ENCODE peak calls at places on chromosomes 5 and 9, in four cellular contexts. K is tibial nerve, H is fibroblast of lung, C is PC-3. O is an unnamed sample.

GRCh38 chr9:88992556-88992955 is 1.3 kb downstream of the S1PR3 start:
- DNase-seq in H (peak), K (no peak), C (no peak), O (no peak)

GRCh38 chr9:124658165-124659017 is 112.7 kb downstream of the NR6A1 start:
- DNase-seq in C (peak), H (peak), K (peak), O (peak)

GRCh38 chr5:53930457-53930856 is 370.0 kb downstream of the NDUFS4 start:
- DNase-seq in K (no peak), C (no peak), H (no peak), O (no peak)

GRCh38 chr9:70352356-70352755 is 62.1 kb downstream of the KLF9 start:
- DNase-seq in K (no peak), C (peak), H (peak), O (no peak)

GRCh38 chr5:137858223-137858916 is 9.3 kb upstream of the MYOT start:
- DNase-seq in C (no peak), H (peak), K (no peak), O (no peak)

GRCh38 chr5:145471831-145472616 is 363.1 kb downstream of the PRELID2 start:
- DNase-seq in H (no peak), K (no peak), C (peak), O (no peak)

GRCh38 chr5:90830058-90830457 is 271.5 kb downstream of the ADGRV1 start:
- DNase-seq in H (no peak), K (no peak), C (peak), O (peak)

GRCh38 chr5:132556511-132557424 is at the start of gene RAD50:
- DNase-seq in H (peak), K (peak), C (peak), O (peak)

GRCh38 chr9:122120672-122121071 is 27.6 kb upstream of the TTLL11 start:
- DNase-seq in K (no peak), C (no peak), H (no peak), O (no peak)

GRCh38 chr5:139488269-139488668 is 5.7 kb upstream of the STING1 start:
- DNase-seq in K (no peak), C (no peak), H (no peak), O (no peak)

GRCh38 chr5:14870347-14871083 is 1.1 kb downstream of the ANKH start:
- DNase-seq in C (peak), H (no peak), K (no peak), O (no peak)

GRCh38 chr9:91089405-91090131 is 272.1 kb downstream of the AUH start:
- DNase-seq in H (peak), K (no peak), C (peak), O (no peak)

GRCh38 chr9:133515615-133516255 is 9.0 kb downstream of the MYMK start:
- DNase-seq in C (no peak), K (no peak), H (no peak), O (no peak)

GRCh38 chr9:134341306-134341705 is 15.1 kb downstream of the RXRA start:
- DNase-seq in C (no peak), H (no peak), K (no peak), O (no peak)

GRCh38 chr5:107012371-107012770 is 658.4 kb downstream of the EFNA5 start:
- DNase-seq in C (peak), H (no peak), K (no peak), O (no peak)
- TF ChIP-seq CTCF in C (no peak), H (no peak), K (no peak), O (no peak)

DNA sequence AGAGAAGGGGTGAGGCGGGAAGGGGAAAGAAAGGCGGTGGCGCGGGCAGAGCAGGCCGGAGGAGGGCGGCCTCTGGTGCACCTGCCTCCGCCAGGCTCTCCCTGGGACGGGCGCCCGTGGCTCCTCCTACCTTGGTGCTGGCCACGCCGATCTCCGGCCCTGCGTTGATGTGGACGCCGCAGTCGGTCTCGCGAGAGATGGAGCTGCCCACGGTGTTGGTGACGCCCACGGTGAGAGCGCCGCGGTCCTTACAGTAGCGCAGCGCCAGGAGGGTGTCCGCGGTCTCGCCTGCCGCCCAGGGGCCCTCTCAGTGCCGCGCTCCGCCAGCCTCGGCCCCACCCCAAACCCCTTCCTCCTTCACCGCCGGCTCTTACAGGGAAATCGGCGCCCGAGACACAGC is 21.8 kb upstream of the MAPK9 start:
- DNase-seq in K (no peak), H (peak), C (peak), O (no peak)
- H3K4me3 ChIP-seq in K (no peak), H (no peak), C (peak), O (no peak)

DNA sequence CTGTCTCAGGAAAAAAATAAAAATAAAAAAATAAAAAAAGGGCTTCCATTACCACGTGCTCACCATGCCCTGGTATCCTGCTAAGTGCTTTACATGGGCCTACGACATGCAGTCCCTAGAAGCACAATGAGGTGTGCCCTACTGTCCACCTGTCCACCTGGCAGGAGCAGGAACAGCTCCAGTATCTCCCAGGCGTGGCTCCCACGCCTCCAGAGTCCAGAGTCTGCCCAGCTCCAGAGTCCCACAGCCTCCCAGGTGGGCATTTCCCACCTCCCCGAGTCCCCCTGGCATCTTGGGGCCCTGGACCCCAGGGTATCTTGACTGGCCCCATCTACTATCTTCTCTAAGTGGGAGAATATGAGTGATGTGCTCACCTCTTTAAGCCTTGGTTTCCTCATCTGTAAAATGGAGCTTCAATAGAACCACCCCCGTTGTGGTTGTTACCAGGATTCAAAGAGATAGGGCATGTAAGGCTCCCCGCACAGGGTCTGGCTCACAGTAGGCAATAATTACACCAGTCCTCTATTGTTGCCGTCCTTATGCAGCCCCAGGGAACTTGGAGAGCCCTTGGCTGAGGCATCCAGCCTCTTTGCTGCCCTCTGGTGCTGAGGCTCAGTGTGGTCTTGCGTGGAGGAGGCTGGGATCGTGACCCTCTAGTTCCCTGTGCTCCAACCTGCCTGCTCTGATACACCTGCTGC is 8.9 kb downstream of the CXCL14 start:
- DNase-seq in K (no peak), H (peak), C (peak), O (no peak)
- TF ChIP-seq CTCF in K (no peak), H (peak), C (peak), O (peak)

GRCh38 chr9:15211994-15212501 is 95.0 kb downstream of the TTC39B start:
- DNase-seq in H (peak), C (no peak), K (no peak), O (no peak)
- H3K4me3 ChIP-seq in H (no peak), C (no peak), K (no peak), O (no peak)

GRCh38 chr5:170216262-170216864 is 16.4 kb upstream of the C5orf58 start:
- DNase-seq in K (no peak), C (peak), H (peak), O (peak)
- TF ChIP-seq CTCF in K (peak), C (peak), H (peak), O (peak)

GRCh38 chr5:176873541-176874172 is 25.5 kb downstream of the HK3 start:
- DNase-seq in K (no peak), H (no peak), C (no peak), O (no peak)
- H3K4me3 ChIP-seq in K (no peak), H (no peak), C (no peak), O (no peak)

DNA sequence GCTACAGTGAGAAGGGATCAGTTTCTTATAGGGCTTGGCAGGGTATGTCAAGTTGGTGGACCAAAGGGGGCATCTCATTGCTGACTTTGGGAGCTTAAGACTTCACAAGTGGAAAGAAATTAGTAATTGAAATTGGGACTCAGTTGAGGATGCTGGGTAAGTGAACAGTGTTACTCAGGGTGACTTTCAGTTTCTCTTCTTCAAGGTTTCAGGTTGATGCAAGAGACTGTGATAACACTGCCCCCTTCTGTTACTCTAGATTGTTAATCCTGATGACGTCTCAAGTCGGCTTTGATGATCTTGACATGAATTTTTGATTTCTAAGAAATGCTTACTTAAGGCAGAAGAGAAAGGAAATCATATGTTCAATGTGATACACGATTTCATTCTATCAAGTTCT is 21.3 kb downstream of the KCTD16 start:
- DNase-seq in K (no peak), C (peak), H (peak), O (no peak)
- TF ChIP-seq CTCF in K (peak), C (peak), H (peak), O (peak)